ENCODE peak calls at places on chromosomes 13 and 19, in five cellular contexts. Z is K562, J is H1, M is HCT116, V is SK-N-SH. S is an unnamed sample.

GRCh38 chr19:47134533-47134932 is 3.9 kb downstream of the SAE1 start:
- DNase-seq in V (no peak), Z (no peak), M (no peak), J (no peak), S (no peak)

GRCh38 chr19:19488041-19488874 is 27.1 kb downstream of the TSSK6 start:
- DNase-seq in J (no peak), M (no peak), V (peak), Z (peak), S (no peak)

GRCh38 chr13:110331362-110331761 is 24.3 kb downstream of the COL4A2 start:
- DNase-seq in M (no peak), Z (no peak), J (no peak), V (no peak), S (no peak)

GRCh38 chr13:98598043-98598442 is 21.1 kb upstream of the STK24 start:
- DNase-seq in J (no peak), Z (no peak), V (no peak), M (no peak), S (no peak)

GRCh38 chr19:18144906-18145305 is 8.1 kb upstream of the PIK3R2 start:
- DNase-seq in M (no peak), J (no peak), V (no peak), Z (no peak), S (no peak)

GRCh38 chr19:51750381-51751124 is 1.1 kb downstream of the FPR1 start:
- DNase-seq in J (no peak), V (no peak), M (no peak), Z (no peak), S (no peak)

GRCh38 chr19:13117176-13117771 is 734 bp upstream of the TRMT1 start:
- DNase-seq in J (no peak), Z (no peak), V (no peak), M (peak), S (no peak)

GRCh38 chr19:46416077-46416709 is 2.8 kb upstream of the CCDC8 start:
- DNase-seq in Z (peak), J (peak), M (peak), V (peak), S (peak)

GRCh38 chr13:50227356-50227755 is 212.1 kb downstream of the KCNRG start:
- DNase-seq in J (no peak), V (no peak), M (no peak), Z (no peak), S (peak)

GRCh38 chr13:18991054-18991453 is 190.6 kb downstream of the TUBA3C start:
- DNase-seq in J (no peak), M (no peak), Z (no peak), V (no peak), S (no peak)

GRCh38 chr19:31963741-31964140 is 381.7 kb upstream of the ZNF507 start:
- DNase-seq in V (no peak), M (no peak), J (no peak), Z (no peak), S (no peak)

GRCh38 chr19:1267441-1268391 is 1.4 kb upstream of the CIRBP start:
- DNase-seq in M (no peak), V (no peak), J (no peak), Z (no peak), S (no peak)

GRCh38 chr19:10535613-10536012 is 8.1 kb upstream of the ATG4D start:
- DNase-seq in M (no peak), J (no peak), Z (no peak), V (no peak), S (no peak)

GRCh38 chr19:31451686-31452325 is 102.6 kb upstream of the TSHZ3 start:
- DNase-seq in M (no peak), J (no peak), V (no peak), Z (no peak), S (no peak)

GRCh38 chr13:98570929-98571372 is 6.0 kb downstream of the STK24 start:
- DNase-seq in J (no peak), V (no peak), Z (no peak), M (peak), S (peak)

GRCh38 chr13:51729853-51730553 is 74.0 kb downstream of the DHRS12 start:
- DNase-seq in J (no peak), M (no peak), V (no peak), Z (no peak), S (no peak)

GRCh38 chr13:50149932-50150331 is 134.7 kb downstream of the KCNRG start:
- DNase-seq in Z (no peak), V (no peak), M (no peak), J (no peak), S (no peak)

GRCh38 chr19:44677019-44677809 is 5.9 kb downstream of the CEACAM19 start:
- DNase-seq in V (peak), M (peak), Z (peak), J (peak), S (no peak)

GRCh38 chr13:100671389-100672182 is 3.0 kb downstream of the TMTC4 start:
- DNase-seq in J (no peak), V (no peak), M (no peak), Z (no peak), S (no peak)

DNA sequence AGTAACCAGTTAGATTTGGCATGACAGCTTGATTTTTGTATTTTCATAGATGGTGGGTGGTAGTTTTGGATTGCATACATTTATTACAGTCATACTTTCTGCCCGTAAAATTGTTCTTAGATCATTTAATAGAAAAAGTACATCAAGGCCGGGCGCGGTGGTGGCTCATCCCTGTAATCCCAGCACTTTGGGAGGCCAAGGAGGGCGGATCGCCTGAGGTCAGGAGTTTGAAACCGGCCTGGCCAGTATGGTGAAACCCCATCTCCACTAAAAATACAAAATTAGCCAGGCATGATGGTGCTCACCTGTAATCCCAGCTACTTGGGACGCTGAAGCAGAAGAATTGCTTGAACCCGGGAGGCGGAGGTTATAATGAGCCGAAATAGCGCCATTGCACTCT is 55.0 kb upstream of the UBE2L5 start:
- DNase-seq in Z (no peak), M (no peak), J (no peak), V (no peak), S (no peak)
- TF ChIP-seq JUND in Z (no peak), M (no peak), J (no peak), V (no peak), S (no peak)

DNA sequence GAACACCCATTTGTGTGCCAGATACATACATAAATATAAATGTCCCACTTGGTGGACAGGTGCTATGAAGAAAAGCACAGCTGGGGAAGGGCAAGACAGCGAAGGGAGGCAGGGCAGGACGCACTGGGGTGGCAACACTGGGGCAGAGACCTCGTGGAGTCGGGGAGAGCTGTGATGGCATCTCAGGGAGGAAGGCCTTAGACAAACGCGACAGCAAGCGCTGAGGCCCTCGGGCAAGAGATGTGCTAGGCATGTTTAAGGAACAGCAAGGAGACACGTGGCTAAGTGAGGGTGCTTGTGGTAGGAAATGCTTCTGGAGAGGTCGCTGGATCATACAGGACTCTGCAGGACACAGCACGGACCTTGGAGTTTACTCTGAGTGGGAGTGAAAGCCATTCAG is 23.3 kb upstream of the CCNP start:
- DNase-seq in M (no peak), Z (no peak), J (no peak), V (no peak), S (peak)
- TF ChIP-seq JUND in M (no peak), Z (no peak), J (no peak), V (no peak), S (no peak)

GRCh38 chr19:38842439-38843174 is 7.2 kb downstream of the HNRNPL start:
- DNase-seq in V (no peak), Z (no peak), M (no peak), J (no peak), S (no peak)

GRCh38 chr19:38841787-38842438 is 7.9 kb downstream of the HNRNPL start:
- DNase-seq in Z (no peak), M (no peak), V (no peak), J (no peak), S (no peak)

GRCh38 chr19:38840583-38840968 is 9.0 kb upstream of the ECH1 start:
- DNase-seq in Z (no peak), J (no peak), M (no peak), V (no peak), S (no peak)

GRCh38 chr19:38839816-38840582 is 8.4 kb upstream of the ECH1 start:
- DNase-seq in Z (no peak), V (no peak), J (no peak), M (no peak), S (no peak)

GRCh38 chr19:38841180-38841766 is 8.5 kb downstream of the HNRNPL start:
- DNase-seq in Z (no peak), J (no peak), V (no peak), M (no peak), S (no peak)
- TF ChIP-seq JUND in Z (no peak), J (no peak), V (no peak), M (no peak), S (no peak)

DNA sequence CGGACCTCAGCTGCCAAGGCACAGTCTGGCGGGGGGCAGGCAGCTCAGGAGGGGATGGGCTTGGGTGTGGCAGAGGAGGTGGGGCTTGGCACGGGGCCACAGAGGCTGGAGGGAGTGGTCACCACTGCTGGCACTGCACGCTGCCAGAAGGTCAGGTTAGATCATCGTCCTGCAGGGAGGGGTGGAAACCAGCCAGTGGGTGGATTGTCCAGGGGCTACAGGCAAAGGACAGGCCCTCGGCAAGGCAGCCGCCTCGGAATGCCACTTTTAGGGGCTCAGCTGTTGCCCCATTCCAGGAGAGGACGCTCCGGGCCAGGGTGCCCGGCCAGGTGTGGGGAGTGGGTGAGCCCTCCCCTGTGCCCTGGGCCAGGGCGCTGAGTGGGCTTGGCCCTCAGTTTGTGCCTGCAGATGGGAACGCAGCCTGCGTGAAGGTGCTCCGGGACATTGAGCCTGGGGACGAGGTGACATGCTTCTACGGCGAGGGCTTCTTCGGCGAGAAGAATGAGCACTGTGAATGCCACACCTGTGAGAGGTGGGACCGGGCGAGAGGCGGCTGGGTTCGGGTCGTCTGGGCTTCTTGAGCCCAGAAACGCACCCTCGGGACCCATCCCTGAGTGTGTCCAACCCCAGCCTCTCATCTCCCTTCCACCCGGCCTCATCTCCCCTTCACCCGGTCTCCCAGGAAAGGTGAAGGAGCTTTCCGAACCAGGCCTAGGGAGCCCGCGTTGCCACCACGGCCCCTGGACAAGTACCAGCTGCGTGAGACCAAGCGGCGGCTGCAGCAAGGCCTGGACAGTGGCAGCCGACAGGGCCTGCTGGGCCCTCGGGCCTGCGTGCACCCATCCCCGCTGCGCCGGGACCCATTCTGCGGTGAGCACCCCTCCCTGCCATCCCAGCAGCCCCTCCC is 6.4 kb downstream of the KMT5C start:
- DNase-seq in V (peak), J (no peak), M (no peak), Z (peak), S (no peak)
- TF ChIP-seq JUND in V (no peak), J (no peak), M (no peak), Z (no peak), S (no peak)

GRCh38 chr13:41418027-41418426 is 39.3 kb upstream of the RGCC start:
- DNase-seq in J (no peak), M (no peak), Z (no peak), V (no peak), S (no peak)
- TF ChIP-seq JUND in J (no peak), M (no peak), Z (no peak), V (no peak), S (no peak)

GRCh38 chr19:30229524-30230174 is 142.5 kb upstream of the ZNF536 start:
- DNase-seq in M (no peak), J (peak), V (peak), Z (no peak), S (no peak)
- TF ChIP-seq JUND in M (no peak), J (no peak), V (no peak), Z (no peak), S (no peak)

DNA sequence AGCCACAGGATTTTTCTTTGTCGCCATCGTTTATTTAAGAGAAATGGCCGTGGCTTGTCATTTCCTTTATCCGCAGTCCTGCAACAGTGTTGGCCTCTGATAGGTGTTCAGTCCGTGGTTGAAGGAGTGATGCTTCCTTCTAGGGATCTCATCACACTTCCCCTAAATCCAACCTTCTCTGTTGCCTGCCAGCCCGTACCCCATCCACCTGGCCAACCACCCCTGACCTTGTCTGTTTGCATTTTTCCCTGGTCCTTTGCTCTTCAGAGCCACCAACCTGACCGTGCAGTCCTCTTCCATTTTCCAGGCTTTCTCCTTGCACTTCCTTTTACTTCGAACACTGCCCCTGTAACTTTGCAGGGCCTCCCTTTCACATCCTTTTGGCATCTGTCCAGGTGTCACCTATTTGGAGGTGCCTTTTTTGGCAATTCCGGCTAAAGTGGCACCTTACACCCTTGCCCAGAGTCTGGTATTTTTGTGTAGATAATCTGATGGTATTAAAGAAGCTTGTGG is 684 bp downstream of the ZNF460 start:
- DNase-seq in M (no peak), J (no peak), Z (no peak), V (peak), S (no peak)
- TF ChIP-seq JUND in M (no peak), J (no peak), Z (no peak), V (no peak), S (no peak)

GRCh38 chr19:6723738-6724137 is 3.3 kb upstream of the C3 start:
- DNase-seq in M (no peak), V (no peak), Z (no peak), J (no peak), S (no peak)

GRCh38 chr19:6723108-6723618 is 2.7 kb upstream of the C3 start:
- DNase-seq in J (no peak), Z (no peak), V (no peak), M (no peak), S (no peak)

GRCh38 chr19:6724631-6725185 is 4.3 kb upstream of the C3 start:
- DNase-seq in Z (no peak), V (no peak), J (no peak), M (no peak), S (no peak)

GRCh38 chr19:6728346-6728745 is 7.9 kb upstream of the C3 start:
- DNase-seq in J (no peak), V (no peak), Z (no peak), M (no peak), S (no peak)

DNA sequence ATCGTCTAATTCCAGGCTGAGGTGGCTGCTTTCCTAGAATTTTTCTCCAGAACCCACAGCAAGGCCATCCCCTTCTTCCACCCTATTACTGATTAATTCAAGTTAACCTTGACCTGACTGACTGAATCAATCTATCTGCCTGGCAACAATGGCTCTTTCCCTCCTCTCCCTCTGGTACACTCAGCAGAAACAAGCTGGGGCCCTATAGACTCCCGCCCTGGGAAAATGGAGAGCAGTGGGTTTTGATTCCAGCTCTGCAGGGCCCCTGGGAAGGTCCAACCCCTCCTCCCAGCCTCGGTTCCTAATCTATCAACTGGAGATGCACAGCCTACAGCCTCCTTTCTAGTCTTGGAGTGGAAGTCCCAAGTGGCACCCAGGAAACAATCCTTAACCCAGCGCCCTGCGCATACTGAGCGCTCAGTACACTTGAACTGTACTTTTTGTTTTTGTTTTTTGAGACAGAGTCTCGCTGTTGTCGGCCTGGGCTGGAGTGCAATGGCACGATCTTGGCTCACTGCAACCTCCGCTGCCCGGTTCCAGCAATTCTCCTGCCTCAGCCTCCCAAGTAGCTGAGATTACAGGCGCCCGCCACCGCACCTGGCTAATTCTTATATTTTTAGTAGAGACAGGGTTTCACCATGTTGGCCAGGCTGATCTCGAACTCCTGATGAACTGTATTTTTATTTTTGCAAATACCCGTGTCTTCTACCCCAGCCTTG is 5.2 kb upstream of the C3 start:
- DNase-seq in M (no peak), Z (no peak), V (no peak), J (no peak), S (no peak)
- TF ChIP-seq JUND in M (no peak), Z (no peak), V (no peak), J (no peak), S (no peak)

DNA sequence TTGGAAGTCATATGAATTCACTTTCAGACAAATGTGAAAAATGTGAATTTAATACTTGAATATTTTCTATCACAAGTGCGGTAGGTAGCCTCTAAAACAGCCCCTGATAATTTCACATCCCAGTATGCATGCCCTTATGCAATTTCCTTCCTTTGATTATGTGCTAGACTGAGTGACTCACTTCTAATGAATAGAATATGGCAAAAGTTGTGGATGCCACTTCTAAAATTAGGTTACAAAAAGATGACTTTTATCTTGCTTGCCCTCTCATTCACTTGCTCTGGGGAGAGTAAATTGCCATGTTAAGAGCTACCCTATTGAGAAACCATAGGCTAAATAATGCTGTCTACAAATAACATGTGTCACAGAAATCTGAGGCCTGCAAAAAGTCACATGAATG is 402.5 kb upstream of the PCDH9 start:
- DNase-seq in M (no peak), Z (no peak), J (no peak), V (no peak), S (no peak)
- TF ChIP-seq JUND in M (no peak), Z (no peak), J (no peak), V (no peak), S (no peak)

S was measured in T47D.